ENCODE peak calls at places on chromosomes 3 and 15, in eight cellular contexts. R is AG04450, K is left ventricle myocardium inferior, V is mesothelial cell of epicardium, A is upper lobe of left lung, J is psoas muscle, L is endothelial cell, Z is heart right ventricle. W is an unnamed sample.

GRCh38 chr15:75712668-75713337 is at the start of gene CSPG4:
- DNase-seq in R (no peak), K (peak; percentile 72), V (peak; percentile 50), A (peak; percentile 37), J (peak; percentile 77), L (peak; percentile 33), Z (peak; percentile 70), W (no peak)

GRCh38 chr3:43036621-43037331 is 57.7 kb downstream of the GASK1A start:
- DNase-seq in R (no peak), K (no peak), V (no peak), A (no peak), J (no peak), L (no peak), Z (no peak), W (no peak)

GRCh38 chr3:42014949-42015533 is 53.1 kb upstream of the ULK4 start:
- DNase-seq in R (no peak), K (peak; percentile 73), V (no peak), A (peak; percentile 49), J (peak; percentile 74), L (no peak), Z (peak; percentile 77), W (no peak)

GRCh38 chr15:60407406-60407805 is 9.6 kb upstream of the ANXA2 start:
- DNase-seq in R (no peak), K (no peak), V (no peak), A (no peak), J (no peak), L (no peak), Z (no peak), W (no peak)

GRCh38 chr15:25860885-25861866 is 2.0 kb downstream of the ATP10A start:
- DNase-seq in R (no peak), K (no peak), V (no peak), A (no peak), J (no peak), L (no peak), Z (no peak), W (no peak)

GRCh38 chr3:181554233-181554765 is 157.4 kb upstream of the SOX2 start:
- DNase-seq in R (no peak), K (no peak), V (no peak), A (no peak), J (no peak), L (no peak), Z (no peak), W (no peak)

GRCh38 chr3:45462522-45463262 is 74.3 kb downstream of the LARS2 start:
- DNase-seq in R (no peak), K (no peak), V (no peak), A (no peak), J (no peak), L (no peak), Z (no peak), W (no peak)

GRCh38 chr15:32908921-32909320 is 191.1 kb downstream of the GREM1 start:
- DNase-seq in R (no peak), K (no peak), V (no peak), A (no peak), J (no peak), L (no peak), Z (no peak), W (no peak)

GRCh38 chr15:31293655-31294054 is 33.0 kb upstream of the KLF13 start:
- DNase-seq in R (no peak), K (no peak), V (no peak), A (no peak), J (no peak), L (no peak), Z (no peak), W (no peak)

GRCh38 chr3:181313379-181313778 is 323.8 kb upstream of the DNAJC19 start:
- DNase-seq in R (no peak), K (no peak), V (no peak), A (no peak), J (no peak), L (no peak), Z (no peak), W (no peak)

GRCh38 chr15:68418611-68419161 is 13.3 kb downstream of the ITGA11 start:
- DNase-seq in R (peak; percentile 82), K (no peak), V (no peak), A (no peak), J (no peak), L (no peak), Z (no peak), W (no peak)

GRCh38 chr15:40468850-40469249 is 1.9 kb upstream of the CHST14 start:
- DNase-seq in R (no peak), K (no peak), V (no peak), A (no peak), J (no peak), L (no peak), Z (no peak), W (no peak)

GRCh38 chr3:141643391-141643790 is 94.7 kb upstream of the RNF7 start:
- DNase-seq in R (no peak), K (no peak), V (no peak), A (no peak), J (no peak), L (no peak), Z (no peak), W (no peak)

GRCh38 chr15:72801590-72802345 is 18.2 kb upstream of the ADPGK start:
- DNase-seq in R (no peak), K (no peak), V (no peak), A (no peak), J (no peak), L (no peak), Z (no peak), W (no peak)

GRCh38 chr3:6928064-6928463 is 67.1 kb downstream of the GRM7 start:
- DNase-seq in R (no peak), K (no peak), V (no peak), A (no peak), J (no peak), L (no peak), Z (no peak), W (no peak)

GRCh38 chr3:16523778-16524177 is 10.3 kb upstream of the RFTN1 start:
- DNase-seq in R (no peak), K (no peak), V (no peak), A (no peak), J (no peak), L (no peak), Z (no peak), W (no peak)

GRCh38 chr3:17302774-17303173 is 418.0 kb downstream of the PLCL2 start:
- DNase-seq in R (no peak), K (peak; percentile 25), V (no peak), A (no peak), J (no peak), L (no peak), Z (no peak), W (no peak)

GRCh38 chr3:194447161-194447560 is 39.6 kb downstream of the ATP13A3 start:
- DNase-seq in R (no peak), K (no peak), V (no peak), A (no peak), J (no peak), L (no peak), Z (no peak), W (no peak)

GRCh38 chr15:60751985-60752952 is 273.3 kb upstream of the ICE2 start:
- DNase-seq in R (peak; percentile 48), K (peak; percentile 47), V (no peak), A (peak; percentile 27), J (peak; percentile 27), L (peak; percentile 5), Z (peak; percentile 49), W (no peak)

GRCh38 chr15:96316953-96317629 is 13.4 kb upstream of the NR2F2 start:
- DNase-seq in R (no peak), K (no peak), V (no peak), A (no peak), J (no peak), L (no peak), Z (no peak), W (no peak)

GRCh38 chr3:30639937-30640336 is 33.5 kb downstream of the TGFBR2 start:
- DNase-seq in R (no peak), K (no peak), V (no peak), A (no peak), J (no peak), L (no peak), Z (no peak), W (no peak)

DNA sequence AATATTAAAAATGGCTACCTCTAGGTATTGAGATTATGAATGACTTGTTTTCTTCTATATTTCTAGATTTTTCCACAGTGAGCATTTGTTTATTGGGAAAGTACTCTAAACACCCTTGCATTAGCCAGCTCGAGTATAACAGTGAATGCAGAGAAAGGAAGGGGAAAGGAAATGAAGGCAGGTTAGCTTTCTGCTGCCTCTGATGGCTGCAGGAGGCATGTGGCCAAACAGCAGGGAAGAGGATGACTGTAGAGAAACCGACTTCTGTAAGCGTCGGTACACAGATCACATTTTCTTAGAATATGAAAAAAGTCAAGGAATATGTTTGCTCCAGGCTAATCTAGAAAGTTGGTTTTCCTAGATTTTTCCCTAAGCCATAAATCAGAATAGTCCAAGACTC is 19.8 kb downstream of the GNB5 start:
- DNase-seq in R (no peak), K (no peak), V (no peak), A (no peak), J (no peak), L (no peak), Z (no peak), W (no peak)
- TF ChIP-seq CTCF in R (peak; percentile 21), K (no peak), V (no peak), A (no peak), J (no peak), L (no peak), Z (no peak), W (no peak)

DNA sequence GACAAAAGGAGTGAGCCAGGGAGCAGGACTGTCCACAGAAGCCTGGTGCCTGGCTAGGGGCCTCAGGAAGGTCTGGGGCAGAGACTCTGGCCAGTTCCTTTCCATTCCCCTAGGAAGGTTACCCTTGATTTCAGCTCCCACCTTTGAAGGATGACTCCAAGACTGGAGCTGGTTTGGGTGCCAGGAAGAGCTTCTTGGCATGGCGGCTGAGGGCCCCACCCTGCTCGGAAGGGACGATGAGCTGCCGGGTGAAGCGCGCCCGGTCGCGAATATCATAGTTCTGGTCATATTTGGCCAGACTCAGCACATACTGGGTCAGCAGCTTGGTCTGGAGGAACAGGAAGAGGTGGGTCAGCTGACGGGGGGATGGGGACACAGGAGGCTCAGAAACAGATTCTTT is 19.4 kb upstream of the CPEB1 start:
- DNase-seq in R (no peak), K (no peak), V (no peak), A (no peak), J (no peak), L (no peak), Z (no peak), W (no peak)
- TF ChIP-seq CTCF in R (no peak), K (no peak), V (no peak), A (no peak), J (no peak), L (no peak), Z (no peak), W (no peak)

DNA sequence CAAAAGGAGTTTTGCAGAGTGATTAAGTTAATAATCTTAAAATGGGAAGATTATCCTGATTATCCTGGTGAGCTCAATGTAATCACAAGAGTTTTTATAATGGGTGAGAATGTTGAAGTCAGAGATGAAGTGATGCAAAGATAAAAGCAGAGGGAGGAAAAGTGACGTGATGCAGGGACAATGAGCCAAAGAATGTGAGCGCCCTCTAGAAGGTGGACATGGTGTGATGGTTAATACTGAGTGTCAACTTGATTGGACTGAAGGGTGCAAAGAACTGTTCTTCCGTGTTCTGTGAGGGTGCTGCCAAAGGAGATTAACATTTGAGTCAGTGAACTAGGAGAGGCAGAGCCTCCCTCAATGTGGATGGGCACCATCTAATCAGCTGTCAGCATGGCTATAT is 569.6 kb upstream of the AGTR1 start:
- DNase-seq in R (no peak), K (no peak), V (no peak), A (no peak), J (no peak), L (no peak), Z (no peak), W (no peak)
- TF ChIP-seq CTCF in R (no peak), K (no peak), V (no peak), A (no peak), J (no peak), L (no peak), Z (no peak), W (no peak)

GRCh38 chr3:51242939-51243338 is 142.2 kb upstream of the MANF start:
- DNase-seq in R (no peak), K (no peak), V (no peak), A (no peak), J (no peak), L (no peak), Z (no peak), W (no peak)
- TF ChIP-seq CTCF in R (no peak), K (no peak), V (no peak), A (no peak), J (no peak), L (no peak), Z (no peak), W (no peak)